ENCODE peak calls at places on chromosomes 12 and 14, in eight cellular contexts. One of them, this sample, is unnamed.

GRCh38 chr12:76784600-76785051 is 20.7 kb downstream of the ZDHHC17 start:
- DNase-seq in cardiac muscle cell: peak; percentile 70
- DNase-seq in lower lobe of right lung: no peak
- DNase-seq in heart right ventricle: peak; percentile 31
- DNase-seq in fibroblast of pulmonary artery: peak; percentile 67
- DNase-seq in NB4: no peak
- DNase-seq in PC-3: peak; percentile 43
- DNase-seq in AG04450: peak; percentile 33
- DNase-seq in this sample: no peak

GRCh38 chr12:108318472-108319275 is 20.4 kb downstream of the CMKLR1 start:
- DNase-seq in AG04450: no peak
- DNase-seq in fibroblast of pulmonary artery: no peak
- DNase-seq in lower lobe of right lung: no peak
- DNase-seq in cardiac muscle cell: no peak
- DNase-seq in heart right ventricle: no peak
- DNase-seq in PC-3: no peak
- DNase-seq in NB4: no peak
- DNase-seq in this sample: no peak

GRCh38 chr12:109763201-109763841 is 49.7 kb downstream of the FAM222A start:
- DNase-seq in cardiac muscle cell: peak; percentile 28
- DNase-seq in fibroblast of pulmonary artery: peak; percentile 40
- DNase-seq in NB4: peak; percentile 72
- DNase-seq in lower lobe of right lung: peak; percentile 45
- DNase-seq in heart right ventricle: no peak
- DNase-seq in PC-3: peak; percentile 88
- DNase-seq in AG04450: no peak
- DNase-seq in this sample: peak; percentile 35

GRCh38 chr14:81435578-81436295 is 35.6 kb upstream of the STON2 start:
- DNase-seq in fibroblast of pulmonary artery: peak; percentile 11
- DNase-seq in lower lobe of right lung: peak; percentile 56
- DNase-seq in NB4: no peak
- DNase-seq in PC-3: peak; percentile 57
- DNase-seq in cardiac muscle cell: peak; percentile 35
- DNase-seq in AG04450: no peak
- DNase-seq in heart right ventricle: peak; percentile 31
- DNase-seq in this sample: no peak

GRCh38 chr12:108704527-108704926 is 26.8 kb downstream of the CORO1C start:
- DNase-seq in lower lobe of right lung: no peak
- DNase-seq in NB4: no peak
- DNase-seq in fibroblast of pulmonary artery: no peak
- DNase-seq in heart right ventricle: no peak
- DNase-seq in PC-3: no peak
- DNase-seq in AG04450: no peak
- DNase-seq in cardiac muscle cell: no peak
- DNase-seq in this sample: no peak

GRCh38 chr14:67405771-67406170 is 6.2 kb downstream of the PLEK2 start:
- DNase-seq in PC-3: no peak
- DNase-seq in lower lobe of right lung: no peak
- DNase-seq in NB4: no peak
- DNase-seq in AG04450: no peak
- DNase-seq in fibroblast of pulmonary artery: no peak
- DNase-seq in cardiac muscle cell: no peak
- DNase-seq in heart right ventricle: no peak
- DNase-seq in this sample: no peak

GRCh38 chr14:23551266-23552028 is at the start of gene ZFHX2:
- DNase-seq in AG04450: no peak
- DNase-seq in cardiac muscle cell: peak; percentile 42
- DNase-seq in fibroblast of pulmonary artery: peak; percentile 31
- DNase-seq in lower lobe of right lung: peak; percentile 84
- DNase-seq in PC-3: peak; percentile 84
- DNase-seq in heart right ventricle: peak; percentile 77
- DNase-seq in NB4: peak; percentile 80
- DNase-seq in this sample: peak; percentile 79

GRCh38 chr12:2490746-2491145 is 304.0 kb upstream of the FKBP4 start:
- DNase-seq in cardiac muscle cell: no peak
- DNase-seq in lower lobe of right lung: no peak
- DNase-seq in AG04450: no peak
- DNase-seq in NB4: no peak
- DNase-seq in heart right ventricle: no peak
- DNase-seq in PC-3: no peak
- DNase-seq in fibroblast of pulmonary artery: no peak
- DNase-seq in this sample: no peak

GRCh38 chr14:104553166-104554087 is 26.1 kb upstream of the C14orf180 start:
- DNase-seq in heart right ventricle: no peak
- DNase-seq in AG04450: no peak
- DNase-seq in lower lobe of right lung: peak; percentile 41
- DNase-seq in PC-3: no peak
- DNase-seq in NB4: no peak
- DNase-seq in cardiac muscle cell: no peak
- DNase-seq in fibroblast of pulmonary artery: no peak
- DNase-seq in this sample: no peak

GRCh38 chr14:101130861-101131260 is 227.3 kb upstream of the RTL1 start:
- DNase-seq in NB4: no peak
- DNase-seq in AG04450: no peak
- DNase-seq in heart right ventricle: no peak
- DNase-seq in fibroblast of pulmonary artery: no peak
- DNase-seq in lower lobe of right lung: peak; percentile 26
- DNase-seq in cardiac muscle cell: no peak
- DNase-seq in PC-3: no peak
- DNase-seq in this sample: no peak

GRCh38 chr12:21941522-21942376 is 523 bp upstream of the ABCC9 start:
- DNase-seq in PC-3: no peak
- DNase-seq in lower lobe of right lung: peak; percentile 65
- DNase-seq in cardiac muscle cell: peak; percentile 58
- DNase-seq in NB4: no peak
- DNase-seq in fibroblast of pulmonary artery: peak; percentile 46
- DNase-seq in heart right ventricle: peak; percentile 70
- DNase-seq in AG04450: no peak
- DNase-seq in this sample: no peak

GRCh38 chr14:22106700-22107697 is 433.4 kb upstream of the OR4E1 start:
- DNase-seq in AG04450: no peak
- DNase-seq in PC-3: no peak
- DNase-seq in NB4: no peak
- DNase-seq in heart right ventricle: no peak
- DNase-seq in lower lobe of right lung: no peak
- DNase-seq in cardiac muscle cell: no peak
- DNase-seq in fibroblast of pulmonary artery: no peak
- DNase-seq in this sample: no peak

GRCh38 chr12:52371716-52372115 is 4.4 kb upstream of the KRT85 start:
- DNase-seq in heart right ventricle: no peak
- DNase-seq in lower lobe of right lung: no peak
- DNase-seq in cardiac muscle cell: no peak
- DNase-seq in fibroblast of pulmonary artery: no peak
- DNase-seq in NB4: no peak
- DNase-seq in AG04450: no peak
- DNase-seq in PC-3: no peak
- DNase-seq in this sample: no peak

GRCh38 chr12:51960488-51960887 is 9.0 kb downstream of the ACVR1B start:
- DNase-seq in heart right ventricle: no peak
- DNase-seq in cardiac muscle cell: no peak
- DNase-seq in AG04450: no peak
- DNase-seq in NB4: no peak
- DNase-seq in PC-3: no peak
- DNase-seq in fibroblast of pulmonary artery: no peak
- DNase-seq in lower lobe of right lung: no peak
- DNase-seq in this sample: no peak

GRCh38 chr12:124399622-124400021 is 104.7 kb downstream of the RFLNA start:
- DNase-seq in heart right ventricle: no peak
- DNase-seq in lower lobe of right lung: no peak
- DNase-seq in PC-3: peak; percentile 51
- DNase-seq in NB4: peak; percentile 51
- DNase-seq in AG04450: no peak
- DNase-seq in fibroblast of pulmonary artery: peak; percentile 46
- DNase-seq in cardiac muscle cell: no peak
- DNase-seq in this sample: peak; percentile 23

GRCh38 chr14:21090940-21091663 is 7.4 kb downstream of the ZNF219 start:
- DNase-seq in cardiac muscle cell: no peak
- DNase-seq in fibroblast of pulmonary artery: no peak
- DNase-seq in NB4: no peak
- DNase-seq in PC-3: no peak
- DNase-seq in heart right ventricle: peak; percentile 5
- DNase-seq in AG04450: no peak
- DNase-seq in lower lobe of right lung: no peak
- DNase-seq in this sample: no peak

GRCh38 chr14:69928111-69928523 is 48.9 kb downstream of the SMOC1 start:
- DNase-seq in AG04450: peak; percentile 58
- DNase-seq in heart right ventricle: no peak
- DNase-seq in fibroblast of pulmonary artery: no peak
- DNase-seq in lower lobe of right lung: no peak
- DNase-seq in cardiac muscle cell: no peak
- DNase-seq in PC-3: no peak
- DNase-seq in NB4: no peak
- DNase-seq in this sample: no peak

GRCh38 chr14:61695695-61696527 is 598 bp downstream of the HIF1A start:
- DNase-seq in fibroblast of pulmonary artery: peak; percentile 77
- DNase-seq in NB4: peak; percentile 69
- DNase-seq in AG04450: no peak
- DNase-seq in cardiac muscle cell: peak; percentile 85
- DNase-seq in lower lobe of right lung: peak; percentile 68
- DNase-seq in heart right ventricle: peak; percentile 67
- DNase-seq in PC-3: peak; percentile 57
- DNase-seq in this sample: peak; percentile 63

GRCh38 chr14:61699092-61699491 is 3.8 kb downstream of the HIF1A start:
- DNase-seq in fibroblast of pulmonary artery: peak; percentile 64
- DNase-seq in heart right ventricle: no peak
- DNase-seq in lower lobe of right lung: no peak
- DNase-seq in NB4: no peak
- DNase-seq in PC-3: no peak
- DNase-seq in AG04450: no peak
- DNase-seq in cardiac muscle cell: peak; percentile 68
- DNase-seq in this sample: peak; percentile 41

GRCh38 chr14:61696753-61697318 is 1.5 kb downstream of the HIF1A start:
- DNase-seq in heart right ventricle: no peak
- DNase-seq in fibroblast of pulmonary artery: peak; percentile 70
- DNase-seq in AG04450: no peak
- DNase-seq in cardiac muscle cell: peak; percentile 75
- DNase-seq in NB4: peak; percentile 15
- DNase-seq in PC-3: no peak
- DNase-seq in lower lobe of right lung: no peak
- DNase-seq in this sample: peak; percentile 9

GRCh38 chr14:61700104-61700886 is 5.0 kb downstream of the HIF1A start:
- DNase-seq in lower lobe of right lung: no peak
- DNase-seq in AG04450: no peak
- DNase-seq in heart right ventricle: no peak
- DNase-seq in NB4: no peak
- DNase-seq in PC-3: no peak
- DNase-seq in fibroblast of pulmonary artery: peak; percentile 61
- DNase-seq in cardiac muscle cell: peak; percentile 68
- DNase-seq in this sample: no peak

GRCh38 chr14:61698216-61698980 is 3.1 kb downstream of the HIF1A start:
- DNase-seq in lower lobe of right lung: no peak
- DNase-seq in heart right ventricle: no peak
- DNase-seq in cardiac muscle cell: peak; percentile 73
- DNase-seq in NB4: peak; percentile 45
- DNase-seq in PC-3: no peak
- DNase-seq in fibroblast of pulmonary artery: peak; percentile 72
- DNase-seq in AG04450: no peak
- DNase-seq in this sample: peak; percentile 30
- H3K4me3 ChIP-seq in lower lobe of right lung: peak overlapping the region; percentile 95
- H3K4me3 ChIP-seq in heart right ventricle: peak overlapping the region; percentile 74
- H3K4me3 ChIP-seq in cardiac muscle cell: peak overlapping the region; percentile 89
- H3K4me3 ChIP-seq in NB4: peak overlapping the region; percentile 84
- H3K4me3 ChIP-seq in PC-3: peak overlapping the region; percentile 86
- H3K4me3 ChIP-seq in fibroblast of pulmonary artery: peak overlapping the region; percentile 71
- H3K4me3 ChIP-seq in AG04450: peak overlapping the region; percentile 83
- H3K4me3 ChIP-seq in this sample: peak overlapping the region; percentile 89

GRCh38 chr12:100043657-100044056 is 58.9 kb upstream of the ANKS1B start:
- DNase-seq in fibroblast of pulmonary artery: no peak
- DNase-seq in cardiac muscle cell: no peak
- DNase-seq in AG04450: no peak
- DNase-seq in NB4: no peak
- DNase-seq in PC-3: peak; percentile 11
- DNase-seq in lower lobe of right lung: no peak
- DNase-seq in heart right ventricle: no peak
- DNase-seq in this sample: no peak
- TF ChIP-seq CTCF in fibroblast of pulmonary artery: no peak
- TF ChIP-seq CTCF in cardiac muscle cell: no peak
- TF ChIP-seq CTCF in AG04450: no peak
- TF ChIP-seq CTCF in NB4: no peak
- TF ChIP-seq CTCF in PC-3: no peak
- TF ChIP-seq CTCF in lower lobe of right lung: no peak
- TF ChIP-seq CTCF in heart right ventricle: no peak
- TF ChIP-seq CTCF in this sample: no peak

GRCh38 chr12:24599737-24600136 is 349.2 kb downstream of the BCAT1 start:
- DNase-seq in lower lobe of right lung: no peak
- DNase-seq in NB4: no peak
- DNase-seq in AG04450: no peak
- DNase-seq in fibroblast of pulmonary artery: no peak
- DNase-seq in heart right ventricle: no peak
- DNase-seq in PC-3: no peak
- DNase-seq in cardiac muscle cell: no peak
- DNase-seq in this sample: no peak

GRCh38 chr12:24600559-24600958 is 348.3 kb downstream of the BCAT1 start:
- DNase-seq in heart right ventricle: no peak
- DNase-seq in PC-3: no peak
- DNase-seq in fibroblast of pulmonary artery: peak; percentile 1
- DNase-seq in lower lobe of right lung: no peak
- DNase-seq in cardiac muscle cell: no peak
- DNase-seq in NB4: no peak
- DNase-seq in AG04450: no peak
- DNase-seq in this sample: no peak

GRCh38 chr12:24596768-24597388 is 352.0 kb downstream of the BCAT1 start:
- DNase-seq in heart right ventricle: no peak
- DNase-seq in NB4: peak; percentile 55
- DNase-seq in lower lobe of right lung: no peak
- DNase-seq in cardiac muscle cell: peak; percentile 69
- DNase-seq in AG04450: no peak
- DNase-seq in PC-3: peak; percentile 33
- DNase-seq in fibroblast of pulmonary artery: peak; percentile 68
- DNase-seq in this sample: peak; percentile 33

GRCh38 chr12:24603371-24603770 is 345.5 kb downstream of the BCAT1 start:
- DNase-seq in heart right ventricle: no peak
- DNase-seq in lower lobe of right lung: no peak
- DNase-seq in AG04450: no peak
- DNase-seq in cardiac muscle cell: no peak
- DNase-seq in NB4: no peak
- DNase-seq in fibroblast of pulmonary artery: no peak
- DNase-seq in PC-3: no peak
- DNase-seq in this sample: no peak

DNA sequence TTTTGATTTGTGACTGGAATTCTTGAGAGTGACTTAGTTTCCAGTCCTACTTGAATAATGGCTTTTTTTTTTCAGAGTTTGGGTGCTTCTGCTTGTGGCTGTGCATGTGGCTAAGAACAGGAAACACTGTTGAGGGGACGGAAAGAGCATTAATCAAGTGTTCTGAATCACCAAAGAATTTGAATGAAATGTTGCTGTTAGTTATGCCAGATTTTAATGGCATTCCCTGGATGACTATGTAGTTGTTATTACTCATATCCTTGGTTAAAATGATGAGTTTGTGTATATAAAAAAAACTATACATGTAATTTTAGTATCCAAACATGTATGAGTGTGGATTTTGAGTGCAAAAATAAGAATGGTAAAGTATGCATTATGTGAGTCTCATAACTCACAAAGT is 347.9 kb downstream of the BCAT1 start:
- DNase-seq in AG04450: peak; percentile 29
- DNase-seq in PC-3: peak; percentile 25
- DNase-seq in fibroblast of pulmonary artery: peak; percentile 72
- DNase-seq in lower lobe of right lung: no peak
- DNase-seq in NB4: no peak
- DNase-seq in heart right ventricle: no peak
- DNase-seq in cardiac muscle cell: peak; percentile 66
- DNase-seq in this sample: peak; percentile 33
- H3K4me3 ChIP-seq in AG04450: no peak overlapping the region
- H3K4me3 ChIP-seq in PC-3: no peak overlapping the region
- H3K4me3 ChIP-seq in fibroblast of pulmonary artery: no peak overlapping the region
- H3K4me3 ChIP-seq in lower lobe of right lung: no peak overlapping the region
- H3K4me3 ChIP-seq in NB4: no peak overlapping the region
- H3K4me3 ChIP-seq in heart right ventricle: no peak overlapping the region
- H3K4me3 ChIP-seq in cardiac muscle cell: no peak overlapping the region
- H3K4me3 ChIP-seq in this sample: no peak overlapping the region

GRCh38 chr14:29390046-29390841 is 537.4 kb downstream of the PRKD1 start:
- DNase-seq in lower lobe of right lung: no peak
- DNase-seq in cardiac muscle cell: peak; percentile 2
- DNase-seq in heart right ventricle: no peak
- DNase-seq in AG04450: no peak
- DNase-seq in PC-3: no peak
- DNase-seq in fibroblast of pulmonary artery: no peak
- DNase-seq in NB4: no peak
- DNase-seq in this sample: no peak
- TF ChIP-seq CTCF in lower lobe of right lung: no peak
- TF ChIP-seq CTCF in cardiac muscle cell: no peak
- TF ChIP-seq CTCF in heart right ventricle: no peak
- TF ChIP-seq CTCF in AG04450: no peak
- TF ChIP-seq CTCF in PC-3: no peak
- TF ChIP-seq CTCF in fibroblast of pulmonary artery: no peak
- TF ChIP-seq CTCF in NB4: no peak
- TF ChIP-seq CTCF in this sample: no peak

This sample was measured in GM12865.